ENCODE peak calls at places on chromosome 21, in eight cellular contexts. S, G, N, U, L, H, W and D are unnamed samples.

GRCh38 chr21:15182731-15183130 is 117.9 kb upstream of the NRIP1 start:
- DNase-seq in S (no peak), G (no peak), N (no peak), U (no peak), L (no peak), H (no peak), W (no peak), D (no peak)

GRCh38 chr21:33751120-33751519 is 108.8 kb downstream of the ITSN1 start:
- DNase-seq in S (peak; percentile 19), G (no peak), N (no peak), U (no peak), L (no peak), H (no peak), W (no peak), D (no peak)

GRCh38 chr21:46540087-46540710 is 64.7 kb downstream of the S100B start:
- DNase-seq in S (no peak), G (peak; percentile 55), N (peak; percentile 27), U (no peak), L (no peak), H (no peak), W (no peak), D (no peak)

GRCh38 chr21:31977816-31978215 is 105.0 kb downstream of the HUNK start:
- DNase-seq in S (no peak), G (no peak), N (no peak), U (no peak), L (no peak), H (no peak), W (no peak), D (no peak)

GRCh38 chr21:42163511-42163863 is 55.5 kb upstream of the ABCG1 start:
- DNase-seq in S (no peak), G (no peak), N (no peak), U (no peak), L (no peak), H (no peak), W (no peak), D (no peak)

GRCh38 chr21:42833439-42833815 is 45.9 kb downstream of the WDR4 start:
- DNase-seq in S (peak; percentile 5), G (peak; percentile 25), N (no peak), U (peak; percentile 50), L (peak; percentile 52), H (peak; percentile 82), W (no peak), D (peak; percentile 37)

GRCh38 chr21:27649323-27649722 is 682.4 kb upstream of the ADAMTS5 start:
- DNase-seq in S (peak; percentile 97), G (no peak), N (no peak), U (no peak), L (no peak), H (no peak), W (no peak), D (no peak)

GRCh38 chr21:28324690-28325089 is 668.0 kb downstream of the LTN1 start:
- DNase-seq in S (no peak), G (no peak), N (no peak), U (no peak), L (no peak), H (no peak), W (no peak), D (no peak)

GRCh38 chr21:44079846-44080245 is 27.4 kb upstream of the PWP2 start:
- DNase-seq in S (no peak), G (no peak), N (no peak), U (no peak), L (no peak), H (no peak), W (no peak), D (no peak)

GRCh38 chr21:42009018-42009830 is 936 bp downstream of the ZBTB21 start:
- DNase-seq in S (peak; percentile 81), G (peak; percentile 58), N (peak; percentile 56), U (no peak), L (peak; percentile 78), H (peak; percentile 78), W (peak; percentile 38), D (peak; percentile 26)

GRCh38 chr21:14616303-14617039 is 70.4 kb upstream of the SAMSN1 start:
- DNase-seq in S (no peak), G (no peak), N (no peak), U (no peak), L (no peak), H (no peak), W (no peak), D (no peak)

GRCh38 chr21:26057488-26058170 is 112.9 kb downstream of the APP start:
- DNase-seq in S (no peak), G (no peak), N (no peak), U (no peak), L (no peak), H (no peak), W (no peak), D (no peak)

GRCh38 chr21:24428539-24429186 is 1178.6 kb downstream of the MRPL39 start:
- DNase-seq in S (no peak), G (no peak), N (no peak), U (peak; percentile 16), L (no peak), H (no peak), W (no peak), D (no peak)

GRCh38 chr21:39004776-39005605 is 178.3 kb downstream of the PSMG1 start:
- DNase-seq in S (peak; percentile 26), G (no peak), N (peak; percentile 73), U (no peak), L (no peak), H (peak; percentile 60), W (peak; percentile 73), D (no peak)

DNA sequence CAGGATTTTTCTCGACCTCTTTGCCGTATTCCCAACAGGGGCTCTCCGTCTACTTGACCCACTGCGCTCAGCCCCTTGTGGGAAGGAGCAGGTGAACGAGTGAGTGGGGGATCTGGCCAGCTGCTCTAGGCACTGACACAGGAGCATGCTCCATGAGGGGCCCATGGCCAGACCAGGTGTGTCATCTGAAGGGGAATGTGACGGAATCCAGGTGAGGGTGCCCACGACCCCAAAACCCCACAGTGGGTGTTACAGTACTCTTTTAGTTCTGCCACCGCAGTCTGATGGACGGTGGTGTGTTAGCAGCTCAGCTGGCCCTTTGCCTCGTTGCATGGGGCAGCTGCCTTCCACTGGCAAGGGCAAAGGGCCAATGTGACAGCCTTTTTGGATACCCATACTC is 601.4 kb upstream of the NCAM2 start:
- DNase-seq in S (no peak), G (no peak), N (no peak), U (no peak), L (no peak), H (no peak), W (no peak), D (no peak)
- H3K9me3 ChIP-seq in S (peaks cover 8% of the 10 kb centered on the region), G (no peaks in the 10 kb centered on the region), N (no peaks in the 10 kb centered on the region), U (no peaks in the 10 kb centered on the region), L (no peaks in the 10 kb centered on the region), H (no peaks in the 10 kb centered on the region), W (no peaks in the 10 kb centered on the region), D (no peaks in the 10 kb centered on the region)

GRCh38 chr21:35942211-35943144 is 117.8 kb downstream of the SETD4 start:
- DNase-seq in S (no peak), G (no peak), N (no peak), U (no peak), L (no peak), H (no peak), W (no peak), D (no peak)
- H3K9me3 ChIP-seq in S (no peaks in the 10 kb centered on the region), G (no peaks in the 10 kb centered on the region), N (no peaks in the 10 kb centered on the region), U (no peaks in the 10 kb centered on the region), L (no peaks in the 10 kb centered on the region), H (no peaks in the 10 kb centered on the region), W (no peaks in the 10 kb centered on the region), D (no peaks in the 10 kb centered on the region)

DNA sequence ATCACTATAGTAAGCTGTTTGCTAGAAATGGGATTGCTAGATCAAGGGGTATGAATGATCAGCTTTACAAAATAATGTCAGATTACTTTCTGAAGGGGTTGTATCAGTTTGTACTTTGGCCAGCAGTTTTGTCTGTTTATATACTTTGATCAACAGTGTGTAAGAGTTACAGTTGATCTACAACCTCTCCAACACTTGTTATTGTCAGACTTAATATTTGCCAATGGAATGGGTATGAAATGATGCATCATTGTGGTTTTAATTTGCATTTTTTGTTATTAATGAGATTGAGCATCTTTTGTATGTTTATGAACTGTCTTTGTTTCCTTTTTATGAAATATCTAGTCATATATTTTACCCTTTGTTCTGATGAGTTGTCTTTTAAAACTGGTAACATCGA is 4.3 kb downstream of the TTC3 start:
- DNase-seq in S (no peak), G (no peak), N (no peak), U (no peak), L (no peak), H (no peak), W (no peak), D (no peak)
- H3K9me3 ChIP-seq in S (no peaks in the 10 kb centered on the region), G (no peaks in the 10 kb centered on the region), N (no peaks in the 10 kb centered on the region), U (no peaks in the 10 kb centered on the region), L (no peaks in the 10 kb centered on the region), H (peaks cover 9% of the 10 kb centered on the region), W (no peaks in the 10 kb centered on the region), D (no peaks in the 10 kb centered on the region)

GRCh38 chr21:40923914-40924313 is 77.0 kb upstream of the DSCAM start:
- DNase-seq in S (no peak), G (no peak), N (no peak), U (no peak), L (no peak), H (no peak), W (no peak), D (no peak)

GRCh38 chr21:40924641-40925040 is 77.7 kb upstream of the DSCAM start:
- DNase-seq in S (no peak), G (no peak), N (no peak), U (no peak), L (no peak), H (no peak), W (no peak), D (no peak)

GRCh38 chr21:40926238-40926637 is 79.3 kb upstream of the DSCAM start:
- DNase-seq in S (no peak), G (no peak), N (no peak), U (no peak), L (no peak), H (no peak), W (no peak), D (no peak)

GRCh38 chr21:40923361-40923760 is 76.4 kb upstream of the DSCAM start:
- DNase-seq in S (no peak), G (no peak), N (no peak), U (no peak), L (no peak), H (no peak), W (no peak), D (no peak)

GRCh38 chr21:40925481-40925880 is 78.5 kb upstream of the DSCAM start:
- DNase-seq in S (no peak), G (no peak), N (no peak), U (no peak), L (no peak), H (no peak), W (no peak), D (no peak)
- H3K9me3 ChIP-seq in S (peaks cover 21% of the 10 kb centered on the region), G (no peaks in the 10 kb centered on the region), N (no peaks in the 10 kb centered on the region), U (no peaks in the 10 kb centered on the region), L (peaks cover 4% of the 10 kb centered on the region), H (peaks cover 33% of the 10 kb centered on the region), W (no peaks in the 10 kb centered on the region), D (peaks cover 3% of the 10 kb centered on the region)

DNA sequence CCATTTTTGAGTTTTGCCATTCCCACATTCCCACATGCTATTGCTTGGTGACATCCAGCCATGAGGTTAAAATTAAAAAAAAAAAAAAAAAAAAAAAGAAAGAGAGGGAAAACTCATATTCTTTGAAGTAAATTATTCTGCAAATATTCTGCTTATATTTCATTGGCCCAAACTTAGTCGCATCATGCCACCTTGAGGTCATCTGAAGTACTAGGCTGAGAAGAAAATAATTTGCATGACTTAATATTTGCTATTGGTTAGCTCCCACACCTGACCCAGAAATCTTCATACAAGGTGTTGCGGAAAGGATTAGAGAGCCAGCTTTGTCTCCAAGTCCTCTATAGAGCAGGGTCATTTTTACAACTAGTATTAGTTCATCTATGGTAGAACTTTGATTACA is 2206.0 kb downstream of the MRPL39 start:
- DNase-seq in S (no peak), G (no peak), N (no peak), U (no peak), L (peak; percentile 9), H (no peak), W (no peak), D (no peak)
- H3K9me3 ChIP-seq in S (peaks cover 8% of the 10 kb centered on the region), G (no peaks in the 10 kb centered on the region), N (no peaks in the 10 kb centered on the region), U (no peaks in the 10 kb centered on the region), L (no peaks in the 10 kb centered on the region), H (no peaks in the 10 kb centered on the region), W (no peaks in the 10 kb centered on the region), D (no peaks in the 10 kb centered on the region)